ENCODE peak calls at places on chromosomes 2 and 18, in six cellular contexts. P is CD4-positive, alpha-beta memory T cell; N is amygdala; K is mesendoderm; A is PC-3; B is IMR-90. T is an unnamed sample.

GRCh38 chr2:174610243-174610995 is 12.8 kb upstream of the WIPF1 start:
- DNase-seq in N (no peak), P (no peak), A (no peak), K (no peak), B (no peak), T (no peak)

GRCh38 chr2:109349555-109350430 is 220.8 kb downstream of the SH3RF3 start:
- DNase-seq in A (no peak), N (no peak), P (no peak), K (no peak), B (no peak), T (no peak)

GRCh38 chr2:80086831-80087230 is 217.7 kb downstream of the LRRTM1 start:
- DNase-seq in K (peak; percentile 70), A (no peak), P (no peak), B (peak; percentile 94), N (no peak), T (no peak)

GRCh38 chr18:55096261-55097026 is 137.2 kb upstream of the CCDC68 start:
- DNase-seq in A (peak; percentile 72), B (peak; percentile 72), P (no peak), N (no peak), K (peak; percentile 83), T (no peak)

GRCh38 chr2:144988591-144988990 is 468.7 kb upstream of the ZEB2 start:
- DNase-seq in K (no peak), A (no peak), N (no peak), P (no peak), B (no peak), T (no peak)

GRCh38 chr2:189937691-189938090 is 124.8 kb downstream of the MSTN start:
- DNase-seq in N (no peak), K (no peak), B (peak; percentile 12), A (no peak), P (no peak), T (no peak)

GRCh38 chr18:58087928-58088722 is 44.1 kb downstream of the NEDD4L start:
- DNase-seq in A (peak; percentile 99), B (peak; percentile 22), P (no peak), N (no peak), K (no peak), T (no peak)

GRCh38 chr2:101630224-101630949 is 67.1 kb upstream of the MAP4K4 start:
- DNase-seq in P (no peak), A (peak; percentile 95), N (no peak), K (no peak), B (no peak), T (no peak)

GRCh38 chr2:235762832-235763598 is 269.2 kb downstream of the AGAP1 start:
- DNase-seq in B (no peak), N (no peak), K (no peak), P (no peak), A (no peak), T (no peak)

GRCh38 chr2:71409611-71410010 is 43.8 kb upstream of the DYSF start:
- DNase-seq in P (no peak), A (no peak), B (no peak), K (no peak), N (no peak), T (no peak)

GRCh38 chr2:12587729-12588522 is 128.8 kb upstream of the TRIB2 start:
- DNase-seq in B (peak; percentile 96), K (no peak), P (no peak), N (no peak), A (peak; percentile 80), T (no peak)

GRCh38 chr2:61272421-61273070 is 110.6 kb downstream of the C2orf74 start:
- DNase-seq in N (no peak), P (no peak), B (peak; percentile 20), A (no peak), K (no peak), T (no peak)

GRCh38 chr18:32454667-32455066 is 16.0 kb downstream of the GAREM1 start:
- DNase-seq in N (no peak), B (peak; percentile 9), A (peak; percentile 11), K (no peak), P (no peak), T (no peak)

GRCh38 chr2:7467782-7468447 is 550.7 kb downstream of the RNF144A start:
- DNase-seq in N (no peak), A (no peak), P (peak; percentile 76), K (no peak), B (no peak), T (no peak)

GRCh38 chr2:104746790-104747320 is 107.1 kb upstream of the POU3F3 start:
- DNase-seq in B (no peak), N (no peak), K (no peak), P (no peak), A (no peak), T (no peak)

GRCh38 chr2:26820932-26821331 is 27.0 kb upstream of the DPYSL5 start:
- DNase-seq in N (no peak), B (no peak), A (no peak), K (no peak), P (no peak), T (no peak)

GRCh38 chr2:60426341-60426740 is 127.1 kb downstream of the BCL11A start:
- DNase-seq in K (no peak), P (no peak), A (no peak), N (no peak), B (no peak), T (no peak)

GRCh38 chr2:97819769-97820168 is 106.4 kb downstream of the ZAP70 start:
- DNase-seq in P (no peak), B (no peak), K (peak; percentile 90), A (no peak), N (no peak), T (no peak)

GRCh38 chr2:129329574-129329973 is 649.9 kb upstream of the RAB6C start:
- DNase-seq in A (no peak), N (no peak), K (no peak), B (no peak), P (no peak), T (no peak)

GRCh38 chr2:14626873-14627272 is 5.6 kb upstream of the LRATD1 start:
- DNase-seq in B (no peak), N (no peak), A (peak; percentile 29), K (no peak), P (no peak), T (no peak)

GRCh38 chr2:44938287-44939073 is 3.0 kb upstream of the SIX3 start:
- DNase-seq in B (no peak), N (no peak), K (peak; percentile 51), P (no peak), A (peak; percentile 23), T (no peak)

GRCh38 chr2:238523158-238524110 is 96.7 kb downstream of the ASB1 start:
- DNase-seq in P (no peak), N (no peak), K (peak; percentile 67), A (no peak), B (peak; percentile 21), T (no peak)

GRCh38 chr2:30821960-30822359 is 14.7 kb upstream of the CAPN13 start:
- DNase-seq in A (no peak), B (no peak), P (no peak), K (no peak), N (no peak), T (no peak)

GRCh38 chr2:40097691-40098376 is 318.8 kb upstream of the THUMPD2 start:
- DNase-seq in B (peak; percentile 86), A (peak; percentile 71), P (no peak), N (no peak), K (no peak), T (no peak)

GRCh38 chr2:190980630-190981214 is 33.2 kb downstream of the STAT1 start:
- DNase-seq in N (no peak), B (no peak), A (no peak), K (no peak), P (no peak), T (no peak)

GRCh38 chr2:118974103-118974911 is 32.3 kb downstream of the MARCO start:
- DNase-seq in A (peak; percentile 80), K (peak; percentile 37), P (no peak), N (no peak), B (peak; percentile 17), T (no peak)

GRCh38 chr2:189210250-189211075 is 30.9 kb upstream of the COL5A2 start:
- DNase-seq in P (no peak), K (peak; percentile 80), N (no peak), B (peak; percentile 98), A (peak; percentile 85), T (no peak)

GRCh38 chr2:67459761-67460160 is 62.6 kb downstream of the ETAA1 start:
- DNase-seq in P (no peak), B (no peak), K (no peak), A (no peak), N (no peak), T (no peak)

GRCh38 chr2:238462782-238463396 is 36.2 kb downstream of the ASB1 start:
- DNase-seq in K (peak; percentile 55), P (peak; percentile 58), B (peak; percentile 58), A (peak; percentile 73), N (no peak), T (no peak)

GRCh38 chr2:172842749-172843349 is 107.2 kb downstream of the RAPGEF4 start:
- DNase-seq in K (no peak), P (no peak), A (no peak), N (no peak), B (no peak), T (no peak)

GRCh38 chr2:213932-214693 is 49.7 kb downstream of the SH3YL1 start:
- DNase-seq in B (no peak), N (peak; percentile 16), A (no peak), P (no peak), K (no peak), T (no peak)

GRCh38 chr2:12637754-12638153 is 79.0 kb upstream of the TRIB2 start:
- DNase-seq in P (no peak), A (peak; percentile 78), N (no peak), K (no peak), B (peak; percentile 35), T (no peak)

GRCh38 chr2:212797484-212798205 is 259.0 kb upstream of the ERBB4 start:
- DNase-seq in P (no peak), B (peak; percentile 56), N (no peak), K (no peak), A (no peak), T (no peak)